ENCODE peak calls at places on chromosomes 5 and 9, in four cellular contexts. R, N, K and Y are unnamed samples.

GRCh38 chr9:114450181-114450580 is 55.1 kb downstream of the WHRN start:
- DNase-seq in R (no peak), N (no peak), K (no peak), Y (no peak)

GRCh38 chr9:4117835-4118610 is 181.8 kb downstream of the GLIS3 start:
- DNase-seq in R (peak), N (no peak), K (no peak), Y (no peak)

GRCh38 chr5:37665272-37665671 is 174.6 kb downstream of the GDNF start:
- DNase-seq in R (no peak), N (no peak), K (peak), Y (no peak)

GRCh38 chr5:180208435-180209081 is 453 bp downstream of the RASGEF1C start:
- DNase-seq in R (no peak), N (no peak), K (no peak), Y (no peak)

GRCh38 chr5:167820266-167820988 is 471.0 kb upstream of the WWC1 start:
- DNase-seq in R (no peak), N (no peak), K (no peak), Y (no peak)

GRCh38 chr5:126460977-126461376 is 37.8 kb downstream of the GRAMD2B start:
- DNase-seq in R (no peak), N (no peak), K (no peak), Y (no peak)

GRCh38 chr9:120336021-120336752 is 243.8 kb downstream of the CDK5RAP2 start:
- DNase-seq in R (no peak), N (no peak), K (no peak), Y (no peak)

GRCh38 chr9:3526903-3527652 is 1.3 kb upstream of the RFX3 start:
- DNase-seq in R (no peak), N (peak), K (no peak), Y (no peak)

GRCh38 chr5:109739741-109740140 is 50.0 kb downstream of the MAN2A1 start:
- DNase-seq in R (no peak), N (no peak), K (peak), Y (no peak)

GRCh38 chr9:110131499-110131898 is 76.5 kb downstream of the C9orf152 start:
- DNase-seq in R (no peak), N (no peak), K (no peak), Y (no peak)

GRCh38 chr9:135259273-135259672 is 171.8 kb downstream of the OLFM1 start:
- DNase-seq in R (no peak), N (no peak), K (no peak), Y (no peak)

GRCh38 chr5:168813179-168813968 is 234.2 kb upstream of the PANK3 start:
- DNase-seq in R (no peak), N (no peak), K (no peak), Y (no peak)

GRCh38 chr5:19885040-19885824 is 102.8 kb downstream of the CDH18 start:
- DNase-seq in R (no peak), N (no peak), K (no peak), Y (no peak)

GRCh38 chr5:90135979-90136378 is 273.6 kb downstream of the CETN3 start:
- DNase-seq in R (no peak), N (no peak), K (no peak), Y (no peak)

GRCh38 chr5:14471557-14471956 is 110.0 kb upstream of the OTULINL start:
- DNase-seq in R (no peak), N (no peak), K (no peak), Y (no peak)

GRCh38 chr5:17113174-17113941 is 104.1 kb upstream of the BASP1 start:
- DNase-seq in R (no peak), N (no peak), K (no peak), Y (peak)

GRCh38 chr5:121969660-121970295 is 8.0 kb downstream of the SRFBP1 start:
- DNase-seq in R (no peak), N (no peak), K (no peak), Y (no peak)

GRCh38 chr9:71830131-71830530 is 61.8 kb upstream of the CEMIP2 start:
- DNase-seq in R (no peak), N (no peak), K (no peak), Y (no peak)

GRCh38 chr9:9004844-9005243 is 1205.3 kb upstream of the DMAC1 start:
- DNase-seq in R (no peak), N (no peak), K (no peak), Y (no peak)

GRCh38 chr5:29214821-29215220 is 1978.7 kb upstream of the CDH6 start:
- DNase-seq in R (no peak), N (no peak), K (no peak), Y (no peak)

GRCh38 chr9:124652203-124652992 is 118.7 kb downstream of the NR6A1 start:
- DNase-seq in R (no peak), N (no peak), K (peak), Y (peak)

GRCh38 chr5:163079618-163080017 is 357.8 kb upstream of the CCNG1 start:
- DNase-seq in R (no peak), N (no peak), K (no peak), Y (no peak)

GRCh38 chr9:133032171-133032570 is 1.4 kb downstream of the GTF3C5 start:
- DNase-seq in R (no peak), N (no peak), K (no peak), Y (no peak)

GRCh38 chr9:135346438-135347050 is 133.0 kb upstream of the PPP1R26 start:
- DNase-seq in R (no peak), N (no peak), K (no peak), Y (no peak)